ENCODE peak calls at places on chromosomes 1 and 21, in eight cellular contexts. One of them, this sample, is unnamed.

GRCh38 chr1:30191154-30191702 is 532.2 kb downstream of the MATN1 start:
- DNase-seq in transverse colon: peak
- DNase-seq in mammary epithelial cell: no peak
- DNase-seq in epithelial cell of esophagus: peak
- DNase-seq in fibroblast of lung: peak
- DNase-seq in MM.1S: no peak
- DNase-seq in OCI-LY7: peak
- DNase-seq in uterus: peak
- DNase-seq in this sample: no peak

GRCh38 chr21:41894922-41895557 is 15.9 kb upstream of the PRDM15 start:
- DNase-seq in MM.1S: no peak
- DNase-seq in epithelial cell of esophagus: peak
- DNase-seq in fibroblast of lung: peak
- DNase-seq in transverse colon: no peak
- DNase-seq in uterus: no peak
- DNase-seq in OCI-LY7: no peak
- DNase-seq in mammary epithelial cell: no peak
- DNase-seq in this sample: no peak

GRCh38 chr1:207645632-207646081 is 724 bp downstream of the CR1L start:
- DNase-seq in uterus: no peak
- DNase-seq in OCI-LY7: no peak
- DNase-seq in MM.1S: no peak
- DNase-seq in transverse colon: no peak
- DNase-seq in epithelial cell of esophagus: no peak
- DNase-seq in fibroblast of lung: no peak
- DNase-seq in mammary epithelial cell: no peak
- DNase-seq in this sample: no peak

GRCh38 chr1:182845379-182845778 is 6.2 kb downstream of the DHX9 start:
- DNase-seq in OCI-LY7: no peak
- DNase-seq in epithelial cell of esophagus: no peak
- DNase-seq in mammary epithelial cell: no peak
- DNase-seq in transverse colon: no peak
- DNase-seq in uterus: no peak
- DNase-seq in fibroblast of lung: no peak
- DNase-seq in MM.1S: no peak
- DNase-seq in this sample: no peak

GRCh38 chr1:3061981-3062615 is 6.9 kb upstream of the PRDM16 start:
- DNase-seq in epithelial cell of esophagus: no peak
- DNase-seq in fibroblast of lung: no peak
- DNase-seq in MM.1S: no peak
- DNase-seq in OCI-LY7: no peak
- DNase-seq in uterus: no peak
- DNase-seq in mammary epithelial cell: no peak
- DNase-seq in transverse colon: no peak
- DNase-seq in this sample: no peak

GRCh38 chr1:158045639-158046038 is 52.2 kb downstream of the KIRREL1 start:
- DNase-seq in epithelial cell of esophagus: no peak
- DNase-seq in OCI-LY7: no peak
- DNase-seq in uterus: peak
- DNase-seq in fibroblast of lung: peak
- DNase-seq in mammary epithelial cell: no peak
- DNase-seq in MM.1S: no peak
- DNase-seq in transverse colon: no peak
- DNase-seq in this sample: no peak

GRCh38 chr21:45880097-45881068 is 101.2 kb upstream of the COL6A1 start:
- DNase-seq in OCI-LY7: peak
- DNase-seq in transverse colon: peak
- DNase-seq in uterus: no peak
- DNase-seq in MM.1S: peak
- DNase-seq in mammary epithelial cell: peak
- DNase-seq in fibroblast of lung: peak
- DNase-seq in epithelial cell of esophagus: peak
- DNase-seq in this sample: peak

GRCh38 chr1:14804626-14805025 is 206.1 kb downstream of the KAZN start:
- DNase-seq in transverse colon: no peak
- DNase-seq in uterus: no peak
- DNase-seq in mammary epithelial cell: no peak
- DNase-seq in fibroblast of lung: no peak
- DNase-seq in OCI-LY7: peak
- DNase-seq in MM.1S: no peak
- DNase-seq in epithelial cell of esophagus: no peak
- DNase-seq in this sample: no peak

GRCh38 chr1:20386682-20387081 is 96.0 kb downstream of the VWA5B1 start:
- DNase-seq in uterus: no peak
- DNase-seq in OCI-LY7: peak
- DNase-seq in epithelial cell of esophagus: no peak
- DNase-seq in mammary epithelial cell: no peak
- DNase-seq in fibroblast of lung: no peak
- DNase-seq in transverse colon: no peak
- DNase-seq in MM.1S: no peak
- DNase-seq in this sample: no peak

GRCh38 chr21:38716942-38717341 is 88.8 kb upstream of the ETS2 start:
- DNase-seq in transverse colon: no peak
- DNase-seq in fibroblast of lung: no peak
- DNase-seq in uterus: no peak
- DNase-seq in OCI-LY7: no peak
- DNase-seq in epithelial cell of esophagus: peak
- DNase-seq in mammary epithelial cell: peak
- DNase-seq in MM.1S: no peak
- DNase-seq in this sample: no peak

GRCh38 chr1:182441719-182442118 is 8.2 kb upstream of the RGSL1 start:
- DNase-seq in uterus: no peak
- DNase-seq in fibroblast of lung: no peak
- DNase-seq in transverse colon: no peak
- DNase-seq in epithelial cell of esophagus: no peak
- DNase-seq in MM.1S: no peak
- DNase-seq in OCI-LY7: no peak
- DNase-seq in mammary epithelial cell: no peak
- DNase-seq in this sample: no peak

GRCh38 chr1:52032785-52033131 is 852 bp downstream of the KTI12 start:
- DNase-seq in MM.1S: peak
- DNase-seq in fibroblast of lung: peak
- DNase-seq in transverse colon: peak
- DNase-seq in epithelial cell of esophagus: peak
- DNase-seq in uterus: peak
- DNase-seq in OCI-LY7: peak
- DNase-seq in mammary epithelial cell: no peak
- DNase-seq in this sample: no peak

GRCh38 chr1:16307222-16307621 is 45.1 kb downstream of the FBXO42 start:
- DNase-seq in uterus: no peak
- DNase-seq in transverse colon: no peak
- DNase-seq in fibroblast of lung: no peak
- DNase-seq in MM.1S: no peak
- DNase-seq in epithelial cell of esophagus: no peak
- DNase-seq in OCI-LY7: no peak
- DNase-seq in mammary epithelial cell: no peak
- DNase-seq in this sample: no peak

GRCh38 chr1:18739408-18739807 is 108.8 kb downstream of the PAX7 start:
- DNase-seq in fibroblast of lung: no peak
- DNase-seq in epithelial cell of esophagus: no peak
- DNase-seq in transverse colon: no peak
- DNase-seq in uterus: no peak
- DNase-seq in mammary epithelial cell: no peak
- DNase-seq in OCI-LY7: no peak
- DNase-seq in MM.1S: no peak
- DNase-seq in this sample: no peak

GRCh38 chr1:205504311-205505075 is at the start of gene CDK18:
- DNase-seq in epithelial cell of esophagus: peak
- DNase-seq in fibroblast of lung: peak
- DNase-seq in uterus: peak
- DNase-seq in MM.1S: peak
- DNase-seq in OCI-LY7: peak
- DNase-seq in mammary epithelial cell: peak
- DNase-seq in transverse colon: peak
- DNase-seq in this sample: no peak

GRCh38 chr1:8014381-8014988 is 11.6 kb downstream of the ERRFI1 start:
- DNase-seq in transverse colon: no peak
- DNase-seq in OCI-LY7: no peak
- DNase-seq in fibroblast of lung: no peak
- DNase-seq in uterus: no peak
- DNase-seq in epithelial cell of esophagus: no peak
- DNase-seq in mammary epithelial cell: no peak
- DNase-seq in MM.1S: no peak
- DNase-seq in this sample: no peak

GRCh38 chr1:8017495-8018310 is 8.4 kb downstream of the ERRFI1 start:
- DNase-seq in OCI-LY7: no peak
- DNase-seq in mammary epithelial cell: peak
- DNase-seq in fibroblast of lung: peak
- DNase-seq in uterus: no peak
- DNase-seq in MM.1S: no peak
- DNase-seq in epithelial cell of esophagus: peak
- DNase-seq in transverse colon: no peak
- DNase-seq in this sample: no peak

GRCh38 chr1:8015036-8015808 is 10.9 kb downstream of the ERRFI1 start:
- DNase-seq in transverse colon: peak
- DNase-seq in epithelial cell of esophagus: peak
- DNase-seq in uterus: peak
- DNase-seq in MM.1S: peak
- DNase-seq in mammary epithelial cell: peak
- DNase-seq in fibroblast of lung: peak
- DNase-seq in OCI-LY7: peak
- DNase-seq in this sample: peak

GRCh38 chr1:8015809-8016165 is 10.3 kb downstream of the ERRFI1 start:
- DNase-seq in fibroblast of lung: peak
- DNase-seq in OCI-LY7: no peak
- DNase-seq in epithelial cell of esophagus: peak
- DNase-seq in uterus: peak
- DNase-seq in mammary epithelial cell: no peak
- DNase-seq in MM.1S: no peak
- DNase-seq in transverse colon: no peak
- DNase-seq in this sample: no peak

GRCh38 chr1:8016244-8017241 is 9.6 kb downstream of the ERRFI1 start:
- DNase-seq in epithelial cell of esophagus: peak
- DNase-seq in fibroblast of lung: peak
- DNase-seq in uterus: no peak
- DNase-seq in mammary epithelial cell: no peak
- DNase-seq in MM.1S: no peak
- DNase-seq in OCI-LY7: no peak
- DNase-seq in transverse colon: no peak
- DNase-seq in this sample: no peak
- H3K4me3 ChIP-seq in epithelial cell of esophagus: no peak
- H3K4me3 ChIP-seq in fibroblast of lung: no peak
- H3K4me3 ChIP-seq in uterus: no peak
- H3K4me3 ChIP-seq in mammary epithelial cell: peak
- H3K4me3 ChIP-seq in MM.1S: no peak
- H3K4me3 ChIP-seq in OCI-LY7: no peak
- H3K4me3 ChIP-seq in transverse colon: no peak
- H3K4me3 ChIP-seq in this sample: no peak

GRCh38 chr1:31297273-31298247 is 728 bp downstream of the ZCCHC17 start:
- DNase-seq in OCI-LY7: peak
- DNase-seq in mammary epithelial cell: peak
- DNase-seq in epithelial cell of esophagus: peak
- DNase-seq in transverse colon: no peak
- DNase-seq in fibroblast of lung: peak
- DNase-seq in MM.1S: no peak
- DNase-seq in uterus: no peak
- DNase-seq in this sample: no peak

GRCh38 chr1:31300193-31300592 is 3.4 kb downstream of the ZCCHC17 start:
- DNase-seq in OCI-LY7: no peak
- DNase-seq in epithelial cell of esophagus: no peak
- DNase-seq in transverse colon: no peak
- DNase-seq in MM.1S: no peak
- DNase-seq in fibroblast of lung: no peak
- DNase-seq in uterus: no peak
- DNase-seq in mammary epithelial cell: no peak
- DNase-seq in this sample: no peak

GRCh38 chr1:31295874-31296485 is 608 bp downstream of the SNRNP40 start:
- DNase-seq in transverse colon: no peak
- DNase-seq in MM.1S: no peak
- DNase-seq in OCI-LY7: peak
- DNase-seq in mammary epithelial cell: no peak
- DNase-seq in epithelial cell of esophagus: no peak
- DNase-seq in fibroblast of lung: no peak
- DNase-seq in uterus: no peak
- DNase-seq in this sample: no peak

GRCh38 chr1:31299365-31299764 is 2.5 kb downstream of the ZCCHC17 start:
- DNase-seq in fibroblast of lung: peak
- DNase-seq in uterus: no peak
- DNase-seq in epithelial cell of esophagus: peak
- DNase-seq in transverse colon: no peak
- DNase-seq in OCI-LY7: no peak
- DNase-seq in mammary epithelial cell: peak
- DNase-seq in MM.1S: no peak
- DNase-seq in this sample: no peak

GRCh38 chr1:31296486-31297272 is at the start of the genes SNRNP40 and ZCCHC17:
- DNase-seq in uterus: peak
- DNase-seq in MM.1S: peak
- DNase-seq in fibroblast of lung: peak
- DNase-seq in epithelial cell of esophagus: peak
- DNase-seq in OCI-LY7: peak
- DNase-seq in transverse colon: peak
- DNase-seq in mammary epithelial cell: peak
- DNase-seq in this sample: peak
- TF ChIP-seq CTCF in uterus: peak
- TF ChIP-seq CTCF in MM.1S: no peak
- TF ChIP-seq CTCF in fibroblast of lung: peak
- TF ChIP-seq CTCF in epithelial cell of esophagus: peak
- TF ChIP-seq CTCF in OCI-LY7: peak
- TF ChIP-seq CTCF in transverse colon: peak
- TF ChIP-seq CTCF in mammary epithelial cell: peak
- TF ChIP-seq CTCF in this sample: no peak

DNA sequence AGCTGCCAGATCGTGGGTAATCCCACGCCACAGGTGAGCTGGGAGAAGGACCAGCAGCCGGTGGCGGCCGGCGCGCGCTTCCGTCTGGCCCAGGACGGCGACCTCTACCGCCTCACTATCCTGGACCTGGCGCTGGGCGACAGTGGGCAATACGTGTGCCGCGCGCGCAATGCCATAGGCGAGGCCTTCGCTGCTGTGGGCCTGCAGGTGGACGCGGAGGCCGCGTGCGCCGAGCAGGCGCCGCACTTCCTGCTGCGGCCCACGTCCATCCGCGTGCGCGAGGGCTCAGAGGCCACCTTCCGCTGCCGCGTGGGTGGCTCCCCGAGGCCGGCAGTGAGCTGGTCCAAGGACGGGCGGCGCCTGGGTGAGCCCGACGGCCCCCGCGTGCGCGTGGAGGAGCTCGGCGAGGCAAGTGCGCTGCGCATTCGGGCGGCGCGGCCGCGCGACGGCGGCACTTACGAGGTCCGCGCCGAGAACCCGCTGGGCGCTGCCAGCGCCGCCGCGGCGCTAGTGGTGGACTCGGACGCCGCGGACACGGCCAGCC is 4.1 kb downstream of the OBSCN start:
- DNase-seq in OCI-LY7: no peak
- DNase-seq in transverse colon: no peak
- DNase-seq in fibroblast of lung: no peak
- DNase-seq in epithelial cell of esophagus: no peak
- DNase-seq in uterus: no peak
- DNase-seq in MM.1S: no peak
- DNase-seq in mammary epithelial cell: no peak
- DNase-seq in this sample: no peak
- H3K4me3 ChIP-seq in OCI-LY7: no peak
- H3K4me3 ChIP-seq in transverse colon: no peak
- H3K4me3 ChIP-seq in fibroblast of lung: no peak
- H3K4me3 ChIP-seq in epithelial cell of esophagus: no peak
- H3K4me3 ChIP-seq in uterus: no peak
- H3K4me3 ChIP-seq in MM.1S: no peak
- H3K4me3 ChIP-seq in mammary epithelial cell: no peak
- H3K4me3 ChIP-seq in this sample: no peak

DNA sequence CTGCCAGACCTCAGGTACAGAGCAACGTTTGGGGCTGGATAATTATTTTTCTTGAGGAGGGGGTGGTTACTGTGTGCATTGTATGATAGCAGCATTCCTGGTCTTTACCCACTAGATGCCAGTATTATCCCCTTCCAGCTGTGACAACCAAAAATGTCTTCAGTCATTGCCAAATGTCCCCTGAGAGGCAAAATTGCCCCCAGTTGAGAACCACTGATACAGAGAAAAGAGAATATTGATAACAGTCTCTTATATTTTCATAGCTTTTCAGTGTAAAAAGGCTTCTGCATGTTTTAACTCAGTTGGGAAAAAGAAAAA is 51.8 kb upstream of the SYT14 start:
- DNase-seq in mammary epithelial cell: no peak
- DNase-seq in transverse colon: no peak
- DNase-seq in fibroblast of lung: no peak
- DNase-seq in uterus: no peak
- DNase-seq in MM.1S: no peak
- DNase-seq in epithelial cell of esophagus: no peak
- DNase-seq in OCI-LY7: no peak
- DNase-seq in this sample: no peak
- TF ChIP-seq CTCF in mammary epithelial cell: peak
- TF ChIP-seq CTCF in transverse colon: no peak
- TF ChIP-seq CTCF in fibroblast of lung: peak
- TF ChIP-seq CTCF in uterus: no peak
- TF ChIP-seq CTCF in MM.1S: no peak
- TF ChIP-seq CTCF in epithelial cell of esophagus: peak
- TF ChIP-seq CTCF in OCI-LY7: no peak
- TF ChIP-seq CTCF in this sample: no peak

This sample was measured in GM12864.